ENCODE peak calls at places on chromosomes 4 and X, in seven cellular contexts. One of them, this sample, is unnamed.

GRCh38 chr4:133938061-133938460 is 263.5 kb downstream of the PABPC4L start:
- DNase-seq in left ventricle myocardium inferior: no peak
- DNase-seq in BJ: peak; percentile 41
- DNase-seq in activated CD8-positive, alpha-beta memory T cell treated with anti-CD3 and anti-CD28 coated beads for 1 hour: no peak
- DNase-seq in HTR-8/SVneo: no peak
- DNase-seq in OCI-LY7: no peak
- DNase-seq in activated CD4-positive, alpha-beta T cell treated with anti-CD3 and anti-CD28 coated beads for 24 hours: no peak
- DNase-seq in this sample: no peak

GRCh38 chr4:25551608-25552007 is 104.0 kb upstream of the SLC34A2 start:
- DNase-seq in OCI-LY7: no peak
- DNase-seq in left ventricle myocardium inferior: no peak
- DNase-seq in BJ: no peak
- DNase-seq in HTR-8/SVneo: no peak
- DNase-seq in activated CD4-positive, alpha-beta T cell treated with anti-CD3 and anti-CD28 coated beads for 24 hours: no peak
- DNase-seq in activated CD8-positive, alpha-beta memory T cell treated with anti-CD3 and anti-CD28 coated beads for 1 hour: no peak
- DNase-seq in this sample: no peak

GRCh38 chr4:47612116-47613023 is 127.3 kb downstream of the ATP10D start:
- DNase-seq in OCI-LY7: no peak
- DNase-seq in left ventricle myocardium inferior: no peak
- DNase-seq in activated CD4-positive, alpha-beta T cell treated with anti-CD3 and anti-CD28 coated beads for 24 hours: no peak
- DNase-seq in activated CD8-positive, alpha-beta memory T cell treated with anti-CD3 and anti-CD28 coated beads for 1 hour: no peak
- DNase-seq in BJ: no peak
- DNase-seq in HTR-8/SVneo: peak; percentile 14
- DNase-seq in this sample: no peak

GRCh38 chr4:73446336-73446938 is 10.4 kb downstream of the AFP start:
- DNase-seq in HTR-8/SVneo: peak; percentile 10
- DNase-seq in OCI-LY7: peak; percentile 78
- DNase-seq in activated CD8-positive, alpha-beta memory T cell treated with anti-CD3 and anti-CD28 coated beads for 1 hour: no peak
- DNase-seq in left ventricle myocardium inferior: no peak
- DNase-seq in BJ: no peak
- DNase-seq in activated CD4-positive, alpha-beta T cell treated with anti-CD3 and anti-CD28 coated beads for 24 hours: no peak
- DNase-seq in this sample: peak; percentile 26

GRCh38 chrX:153387345-153387744 is 13.8 kb downstream of the PNMA6E start:
- DNase-seq in OCI-LY7: no peak
- DNase-seq in left ventricle myocardium inferior: no peak
- DNase-seq in activated CD4-positive, alpha-beta T cell treated with anti-CD3 and anti-CD28 coated beads for 24 hours: no peak
- DNase-seq in HTR-8/SVneo: no peak
- DNase-seq in activated CD8-positive, alpha-beta memory T cell treated with anti-CD3 and anti-CD28 coated beads for 1 hour: no peak
- DNase-seq in BJ: no peak
- DNase-seq in this sample: no peak

GRCh38 chrX:10992110-10992509 is 119.0 kb upstream of the HCCS start:
- DNase-seq in BJ: no peak
- DNase-seq in activated CD8-positive, alpha-beta memory T cell treated with anti-CD3 and anti-CD28 coated beads for 1 hour: no peak
- DNase-seq in OCI-LY7: no peak
- DNase-seq in HTR-8/SVneo: no peak
- DNase-seq in left ventricle myocardium inferior: no peak
- DNase-seq in activated CD4-positive, alpha-beta T cell treated with anti-CD3 and anti-CD28 coated beads for 24 hours: no peak
- DNase-seq in this sample: no peak

GRCh38 chrX:145533534-145533933 is 284.1 kb upstream of the SLITRK2 start:
- DNase-seq in HTR-8/SVneo: no peak
- DNase-seq in left ventricle myocardium inferior: no peak
- DNase-seq in activated CD4-positive, alpha-beta T cell treated with anti-CD3 and anti-CD28 coated beads for 24 hours: no peak
- DNase-seq in OCI-LY7: no peak
- DNase-seq in BJ: no peak
- DNase-seq in activated CD8-positive, alpha-beta memory T cell treated with anti-CD3 and anti-CD28 coated beads for 1 hour: no peak
- DNase-seq in this sample: no peak

GRCh38 chrX:39875834-39876625 is 221.7 kb downstream of the BCOR start:
- DNase-seq in OCI-LY7: no peak
- DNase-seq in left ventricle myocardium inferior: no peak
- DNase-seq in activated CD8-positive, alpha-beta memory T cell treated with anti-CD3 and anti-CD28 coated beads for 1 hour: no peak
- DNase-seq in activated CD4-positive, alpha-beta T cell treated with anti-CD3 and anti-CD28 coated beads for 24 hours: no peak
- DNase-seq in BJ: no peak
- DNase-seq in HTR-8/SVneo: no peak
- DNase-seq in this sample: no peak

GRCh38 chr4:58507079-58507478 is 1396.9 kb upstream of the IGFBP7 start:
- DNase-seq in left ventricle myocardium inferior: no peak
- DNase-seq in HTR-8/SVneo: no peak
- DNase-seq in activated CD4-positive, alpha-beta T cell treated with anti-CD3 and anti-CD28 coated beads for 24 hours: no peak
- DNase-seq in BJ: no peak
- DNase-seq in OCI-LY7: no peak
- DNase-seq in activated CD8-positive, alpha-beta memory T cell treated with anti-CD3 and anti-CD28 coated beads for 1 hour: no peak
- DNase-seq in this sample: no peak

GRCh38 chrX:70476934-70477733 is 32.5 kb downstream of the DLG3 start:
- DNase-seq in BJ: peak; percentile 15
- DNase-seq in left ventricle myocardium inferior: no peak
- DNase-seq in activated CD4-positive, alpha-beta T cell treated with anti-CD3 and anti-CD28 coated beads for 24 hours: no peak
- DNase-seq in activated CD8-positive, alpha-beta memory T cell treated with anti-CD3 and anti-CD28 coated beads for 1 hour: no peak
- DNase-seq in OCI-LY7: no peak
- DNase-seq in HTR-8/SVneo: peak; percentile 69
- DNase-seq in this sample: no peak

GRCh38 chr4:77220841-77221613 is 64.0 kb downstream of the CCNG2 start:
- DNase-seq in activated CD8-positive, alpha-beta memory T cell treated with anti-CD3 and anti-CD28 coated beads for 1 hour: no peak
- DNase-seq in left ventricle myocardium inferior: peak; percentile 48
- DNase-seq in OCI-LY7: no peak
- DNase-seq in HTR-8/SVneo: no peak
- DNase-seq in activated CD4-positive, alpha-beta T cell treated with anti-CD3 and anti-CD28 coated beads for 24 hours: no peak
- DNase-seq in BJ: no peak
- DNase-seq in this sample: no peak

GRCh38 chr4:141126769-141127168 is 6.5 kb downstream of the RNF150 start:
- DNase-seq in OCI-LY7: no peak
- DNase-seq in left ventricle myocardium inferior: no peak
- DNase-seq in BJ: no peak
- DNase-seq in activated CD4-positive, alpha-beta T cell treated with anti-CD3 and anti-CD28 coated beads for 24 hours: no peak
- DNase-seq in activated CD8-positive, alpha-beta memory T cell treated with anti-CD3 and anti-CD28 coated beads for 1 hour: no peak
- DNase-seq in HTR-8/SVneo: no peak
- DNase-seq in this sample: no peak

GRCh38 chr4:28092610-28093009 is 1232.0 kb downstream of the STIM2 start:
- DNase-seq in BJ: no peak
- DNase-seq in activated CD8-positive, alpha-beta memory T cell treated with anti-CD3 and anti-CD28 coated beads for 1 hour: no peak
- DNase-seq in OCI-LY7: no peak
- DNase-seq in activated CD4-positive, alpha-beta T cell treated with anti-CD3 and anti-CD28 coated beads for 24 hours: no peak
- DNase-seq in HTR-8/SVneo: no peak
- DNase-seq in left ventricle myocardium inferior: no peak
- DNase-seq in this sample: no peak

GRCh38 chrX:105314468-105314867 is 94.0 kb upstream of the TEX13A start:
- DNase-seq in activated CD4-positive, alpha-beta T cell treated with anti-CD3 and anti-CD28 coated beads for 24 hours: no peak
- DNase-seq in HTR-8/SVneo: no peak
- DNase-seq in BJ: no peak
- DNase-seq in activated CD8-positive, alpha-beta memory T cell treated with anti-CD3 and anti-CD28 coated beads for 1 hour: no peak
- DNase-seq in left ventricle myocardium inferior: no peak
- DNase-seq in OCI-LY7: no peak
- DNase-seq in this sample: no peak

GRCh38 chrX:147927220-147927619 is 15.5 kb downstream of the FMR1 start:
- DNase-seq in OCI-LY7: no peak
- DNase-seq in activated CD4-positive, alpha-beta T cell treated with anti-CD3 and anti-CD28 coated beads for 24 hours: no peak
- DNase-seq in HTR-8/SVneo: no peak
- DNase-seq in BJ: no peak
- DNase-seq in left ventricle myocardium inferior: no peak
- DNase-seq in activated CD8-positive, alpha-beta memory T cell treated with anti-CD3 and anti-CD28 coated beads for 1 hour: no peak
- DNase-seq in this sample: no peak

GRCh38 chrX:15702488-15703371 is 35.3 kb upstream of the CA5B start:
- DNase-seq in activated CD8-positive, alpha-beta memory T cell treated with anti-CD3 and anti-CD28 coated beads for 1 hour: no peak
- DNase-seq in HTR-8/SVneo: no peak
- DNase-seq in left ventricle myocardium inferior: no peak
- DNase-seq in activated CD4-positive, alpha-beta T cell treated with anti-CD3 and anti-CD28 coated beads for 24 hours: no peak
- DNase-seq in OCI-LY7: no peak
- DNase-seq in BJ: no peak
- DNase-seq in this sample: no peak

GRCh38 chr4:88583643-88584470 is 8.4 kb upstream of the HERC3 start:
- DNase-seq in BJ: no peak
- DNase-seq in HTR-8/SVneo: no peak
- DNase-seq in activated CD4-positive, alpha-beta T cell treated with anti-CD3 and anti-CD28 coated beads for 24 hours: no peak
- DNase-seq in left ventricle myocardium inferior: no peak
- DNase-seq in activated CD8-positive, alpha-beta memory T cell treated with anti-CD3 and anti-CD28 coated beads for 1 hour: no peak
- DNase-seq in OCI-LY7: no peak
- DNase-seq in this sample: no peak

GRCh38 chrX:288561-288991 is 7.4 kb downstream of the PLCXD1 start:
- DNase-seq in activated CD8-positive, alpha-beta memory T cell treated with anti-CD3 and anti-CD28 coated beads for 1 hour: no peak
- DNase-seq in HTR-8/SVneo: no peak
- DNase-seq in activated CD4-positive, alpha-beta T cell treated with anti-CD3 and anti-CD28 coated beads for 24 hours: no peak
- DNase-seq in OCI-LY7: no peak
- DNase-seq in left ventricle myocardium inferior: no peak
- DNase-seq in BJ: no peak
- DNase-seq in this sample: no peak

GRCh38 chr4:112145820-112146813 is 863 bp downstream of the FAM241A start:
- DNase-seq in HTR-8/SVneo: peak; percentile 30
- DNase-seq in left ventricle myocardium inferior: peak; percentile 45
- DNase-seq in activated CD8-positive, alpha-beta memory T cell treated with anti-CD3 and anti-CD28 coated beads for 1 hour: peak; percentile 29
- DNase-seq in activated CD4-positive, alpha-beta T cell treated with anti-CD3 and anti-CD28 coated beads for 24 hours: peak; percentile 64
- DNase-seq in OCI-LY7: peak; percentile 61
- DNase-seq in BJ: no peak
- DNase-seq in this sample: peak; percentile 23

GRCh38 chrX:54920610-54921426 is at the start of gene TRO:
- DNase-seq in activated CD8-positive, alpha-beta memory T cell treated with anti-CD3 and anti-CD28 coated beads for 1 hour: no peak
- DNase-seq in HTR-8/SVneo: no peak
- DNase-seq in OCI-LY7: no peak
- DNase-seq in left ventricle myocardium inferior: no peak
- DNase-seq in BJ: no peak
- DNase-seq in activated CD4-positive, alpha-beta T cell treated with anti-CD3 and anti-CD28 coated beads for 24 hours: no peak
- DNase-seq in this sample: no peak

GRCh38 chr4:77931452-77932135 is 69.0 kb downstream of the MRPL1 start:
- DNase-seq in OCI-LY7: no peak
- DNase-seq in activated CD8-positive, alpha-beta memory T cell treated with anti-CD3 and anti-CD28 coated beads for 1 hour: no peak
- DNase-seq in HTR-8/SVneo: no peak
- DNase-seq in BJ: no peak
- DNase-seq in activated CD4-positive, alpha-beta T cell treated with anti-CD3 and anti-CD28 coated beads for 24 hours: no peak
- DNase-seq in left ventricle myocardium inferior: no peak
- DNase-seq in this sample: no peak

GRCh38 chrX:100435726-100436125 is 25.7 kb upstream of the PCDH19 start:
- DNase-seq in left ventricle myocardium inferior: no peak
- DNase-seq in OCI-LY7: no peak
- DNase-seq in activated CD8-positive, alpha-beta memory T cell treated with anti-CD3 and anti-CD28 coated beads for 1 hour: no peak
- DNase-seq in BJ: no peak
- DNase-seq in HTR-8/SVneo: no peak
- DNase-seq in activated CD4-positive, alpha-beta T cell treated with anti-CD3 and anti-CD28 coated beads for 24 hours: no peak
- DNase-seq in this sample: no peak

GRCh38 chr4:4386296-4386735 is 586 bp upstream of the NSG1 start:
- DNase-seq in activated CD8-positive, alpha-beta memory T cell treated with anti-CD3 and anti-CD28 coated beads for 1 hour: no peak
- DNase-seq in BJ: no peak
- DNase-seq in HTR-8/SVneo: no peak
- DNase-seq in activated CD4-positive, alpha-beta T cell treated with anti-CD3 and anti-CD28 coated beads for 24 hours: peak; percentile 21
- DNase-seq in OCI-LY7: peak; percentile 66
- DNase-seq in left ventricle myocardium inferior: no peak
- DNase-seq in this sample: no peak

GRCh38 chrX:70176938-70177533 is at the start of gene DGAT2L6:
- DNase-seq in OCI-LY7: no peak
- DNase-seq in left ventricle myocardium inferior: no peak
- DNase-seq in HTR-8/SVneo: no peak
- DNase-seq in activated CD4-positive, alpha-beta T cell treated with anti-CD3 and anti-CD28 coated beads for 24 hours: no peak
- DNase-seq in BJ: no peak
- DNase-seq in activated CD8-positive, alpha-beta memory T cell treated with anti-CD3 and anti-CD28 coated beads for 1 hour: no peak
- DNase-seq in this sample: no peak

GRCh38 chr4:81378398-81378797 is 93.3 kb downstream of the RASGEF1B start:
- DNase-seq in OCI-LY7: no peak
- DNase-seq in left ventricle myocardium inferior: no peak
- DNase-seq in BJ: no peak
- DNase-seq in HTR-8/SVneo: no peak
- DNase-seq in activated CD8-positive, alpha-beta memory T cell treated with anti-CD3 and anti-CD28 coated beads for 1 hour: no peak
- DNase-seq in activated CD4-positive, alpha-beta T cell treated with anti-CD3 and anti-CD28 coated beads for 24 hours: no peak
- DNase-seq in this sample: no peak

GRCh38 chr4:75673959-75674328 is 733 bp upstream of the G3BP2 start:
- DNase-seq in activated CD8-positive, alpha-beta memory T cell treated with anti-CD3 and anti-CD28 coated beads for 1 hour: no peak
- DNase-seq in BJ: no peak
- DNase-seq in activated CD4-positive, alpha-beta T cell treated with anti-CD3 and anti-CD28 coated beads for 24 hours: no peak
- DNase-seq in left ventricle myocardium inferior: no peak
- DNase-seq in OCI-LY7: peak; percentile 16
- DNase-seq in HTR-8/SVneo: no peak
- DNase-seq in this sample: no peak

GRCh38 chr4:40837094-40837870 is 87.5 kb downstream of the NSUN7 start:
- DNase-seq in OCI-LY7: no peak
- DNase-seq in HTR-8/SVneo: no peak
- DNase-seq in activated CD8-positive, alpha-beta memory T cell treated with anti-CD3 and anti-CD28 coated beads for 1 hour: no peak
- DNase-seq in left ventricle myocardium inferior: no peak
- DNase-seq in activated CD4-positive, alpha-beta T cell treated with anti-CD3 and anti-CD28 coated beads for 24 hours: no peak
- DNase-seq in BJ: no peak
- DNase-seq in this sample: no peak

GRCh38 chr4:8035371-8035780 is 95.7 kb upstream of the AFAP1 start:
- DNase-seq in activated CD4-positive, alpha-beta T cell treated with anti-CD3 and anti-CD28 coated beads for 24 hours: no peak
- DNase-seq in left ventricle myocardium inferior: no peak
- DNase-seq in HTR-8/SVneo: peak; percentile 25
- DNase-seq in BJ: no peak
- DNase-seq in activated CD8-positive, alpha-beta memory T cell treated with anti-CD3 and anti-CD28 coated beads for 1 hour: no peak
- DNase-seq in OCI-LY7: no peak
- DNase-seq in this sample: no peak

GRCh38 chr4:36326610-36327009 is 45.2 kb downstream of the DTHD1 start:
- DNase-seq in HTR-8/SVneo: no peak
- DNase-seq in left ventricle myocardium inferior: no peak
- DNase-seq in OCI-LY7: no peak
- DNase-seq in activated CD4-positive, alpha-beta T cell treated with anti-CD3 and anti-CD28 coated beads for 24 hours: no peak
- DNase-seq in activated CD8-positive, alpha-beta memory T cell treated with anti-CD3 and anti-CD28 coated beads for 1 hour: no peak
- DNase-seq in BJ: no peak
- DNase-seq in this sample: no peak

GRCh38 chr4:836003-836511 is 10.1 kb upstream of the CPLX1 start:
- DNase-seq in activated CD8-positive, alpha-beta memory T cell treated with anti-CD3 and anti-CD28 coated beads for 1 hour: no peak
- DNase-seq in left ventricle myocardium inferior: no peak
- DNase-seq in HTR-8/SVneo: no peak
- DNase-seq in BJ: no peak
- DNase-seq in OCI-LY7: no peak
- DNase-seq in activated CD4-positive, alpha-beta T cell treated with anti-CD3 and anti-CD28 coated beads for 24 hours: no peak
- DNase-seq in this sample: no peak

GRCh38 chrX:63050225-63050624 is 300.9 kb downstream of the SPIN4 start:
- DNase-seq in HTR-8/SVneo: no peak
- DNase-seq in activated CD4-positive, alpha-beta T cell treated with anti-CD3 and anti-CD28 coated beads for 24 hours: no peak
- DNase-seq in BJ: no peak
- DNase-seq in OCI-LY7: peak; percentile 0
- DNase-seq in left ventricle myocardium inferior: no peak
- DNase-seq in activated CD8-positive, alpha-beta memory T cell treated with anti-CD3 and anti-CD28 coated beads for 1 hour: no peak
- DNase-seq in this sample: no peak

GRCh38 chrX:96843566-96843965 is 40.1 kb upstream of the RPA4 start:
- DNase-seq in activated CD4-positive, alpha-beta T cell treated with anti-CD3 and anti-CD28 coated beads for 24 hours: no peak
- DNase-seq in OCI-LY7: no peak
- DNase-seq in BJ: no peak
- DNase-seq in left ventricle myocardium inferior: no peak
- DNase-seq in activated CD8-positive, alpha-beta memory T cell treated with anti-CD3 and anti-CD28 coated beads for 1 hour: no peak
- DNase-seq in HTR-8/SVneo: no peak
- DNase-seq in this sample: no peak

GRCh38 chr4:95478679-95479078 is 70.1 kb downstream of the UNC5C start:
- DNase-seq in activated CD4-positive, alpha-beta T cell treated with anti-CD3 and anti-CD28 coated beads for 24 hours: no peak
- DNase-seq in BJ: no peak
- DNase-seq in activated CD8-positive, alpha-beta memory T cell treated with anti-CD3 and anti-CD28 coated beads for 1 hour: no peak
- DNase-seq in left ventricle myocardium inferior: no peak
- DNase-seq in HTR-8/SVneo: no peak
- DNase-seq in OCI-LY7: no peak
- DNase-seq in this sample: no peak

GRCh38 chrX:149845385-149845784 is 35.6 kb upstream of the MAGEA8 start:
- DNase-seq in BJ: no peak
- DNase-seq in OCI-LY7: no peak
- DNase-seq in activated CD8-positive, alpha-beta memory T cell treated with anti-CD3 and anti-CD28 coated beads for 1 hour: no peak
- DNase-seq in activated CD4-positive, alpha-beta T cell treated with anti-CD3 and anti-CD28 coated beads for 24 hours: no peak
- DNase-seq in left ventricle myocardium inferior: no peak
- DNase-seq in HTR-8/SVneo: no peak
- DNase-seq in this sample: no peak

GRCh38 chr4:89482926-89483595 is 175.5 kb upstream of the GPRIN3 start:
- DNase-seq in HTR-8/SVneo: no peak
- DNase-seq in activated CD8-positive, alpha-beta memory T cell treated with anti-CD3 and anti-CD28 coated beads for 1 hour: no peak
- DNase-seq in OCI-LY7: no peak
- DNase-seq in left ventricle myocardium inferior: no peak
- DNase-seq in activated CD4-positive, alpha-beta T cell treated with anti-CD3 and anti-CD28 coated beads for 24 hours: no peak
- DNase-seq in BJ: no peak
- DNase-seq in this sample: no peak

GRCh38 chr4:7556558-7556957 is 121.8 kb upstream of the PSAPL1 start:
- DNase-seq in left ventricle myocardium inferior: no peak
- DNase-seq in OCI-LY7: no peak
- DNase-seq in HTR-8/SVneo: no peak
- DNase-seq in BJ: no peak
- DNase-seq in activated CD8-positive, alpha-beta memory T cell treated with anti-CD3 and anti-CD28 coated beads for 1 hour: no peak
- DNase-seq in activated CD4-positive, alpha-beta T cell treated with anti-CD3 and anti-CD28 coated beads for 24 hours: no peak
- DNase-seq in this sample: no peak

GRCh38 chr4:124253080-124253479 is 459.5 kb downstream of the ANKRD50 start:
- DNase-seq in left ventricle myocardium inferior: no peak
- DNase-seq in activated CD4-positive, alpha-beta T cell treated with anti-CD3 and anti-CD28 coated beads for 24 hours: no peak
- DNase-seq in OCI-LY7: no peak
- DNase-seq in activated CD8-positive, alpha-beta memory T cell treated with anti-CD3 and anti-CD28 coated beads for 1 hour: no peak
- DNase-seq in BJ: no peak
- DNase-seq in HTR-8/SVneo: no peak
- DNase-seq in this sample: no peak

GRCh38 chrX:64204252-64204651 is 1.3 kb downstream of the AMER1 start:
- DNase-seq in OCI-LY7: no peak
- DNase-seq in activated CD8-positive, alpha-beta memory T cell treated with anti-CD3 and anti-CD28 coated beads for 1 hour: no peak
- DNase-seq in BJ: no peak
- DNase-seq in activated CD4-positive, alpha-beta T cell treated with anti-CD3 and anti-CD28 coated beads for 24 hours: no peak
- DNase-seq in left ventricle myocardium inferior: peak; percentile 17
- DNase-seq in HTR-8/SVneo: no peak
- DNase-seq in this sample: no peak

This sample was measured in GM18507.